ENCODE peak calls at places on chromosome 11, in seven cellular contexts. One of them, this sample, is unnamed.
A peak's percentile ranks its signal among the peaks of the same experiment; 100 is the strongest.

GRCh38 chr11:76248210-76248609 is 41.9 kb upstream of the WNT11 start:
- DNase-seq in naive B cell: no peak
- DNase-seq in Jurkat, Clone E6-1: no peak
- DNase-seq in GM03348: no peak
- DNase-seq in HTR-8/SVneo: no peak
- DNase-seq in GM23248: peak; percentile 32
- DNase-seq in activated CD4-positive, CD25-positive, alpha-beta regulatory T cell treated with anti-CD3 and anti-CD28 coated beads, Interleukin-2, amount 50 U/mL, for 16 hours: no peak
- DNase-seq in this sample: no peak

GRCh38 chr11:46711288-46711687 is 7.7 kb upstream of the F2 start:
- DNase-seq in naive B cell: no peak
- DNase-seq in Jurkat, Clone E6-1: no peak
- DNase-seq in GM03348: peak; percentile 32
- DNase-seq in HTR-8/SVneo: no peak
- DNase-seq in GM23248: peak; percentile 46
- DNase-seq in activated CD4-positive, CD25-positive, alpha-beta regulatory T cell treated with anti-CD3 and anti-CD28 coated beads, Interleukin-2, amount 50 U/mL, for 16 hours: no peak
- DNase-seq in this sample: no peak

GRCh38 chr11:126585388-126586302 is 230.2 kb downstream of the ST3GAL4 start:
- DNase-seq in naive B cell: no peak
- DNase-seq in Jurkat, Clone E6-1: no peak
- DNase-seq in GM03348: peak; percentile 93
- DNase-seq in HTR-8/SVneo: peak; percentile 75
- DNase-seq in GM23248: peak; percentile 97
- DNase-seq in activated CD4-positive, CD25-positive, alpha-beta regulatory T cell treated with anti-CD3 and anti-CD28 coated beads, Interleukin-2, amount 50 U/mL, for 16 hours: no peak
- DNase-seq in this sample: no peak

GRCh38 chr11:122271747-122272146 is 155.7 kb upstream of the BLID start:
- DNase-seq in naive B cell: no peak
- DNase-seq in Jurkat, Clone E6-1: no peak
- DNase-seq in GM03348: no peak
- DNase-seq in HTR-8/SVneo: no peak
- DNase-seq in GM23248: no peak
- DNase-seq in activated CD4-positive, CD25-positive, alpha-beta regulatory T cell treated with anti-CD3 and anti-CD28 coated beads, Interleukin-2, amount 50 U/mL, for 16 hours: no peak
- DNase-seq in this sample: no peak

GRCh38 chr11:122170815-122171475 is 54.9 kb upstream of the BLID start:
- DNase-seq in naive B cell: no peak
- DNase-seq in Jurkat, Clone E6-1: no peak
- DNase-seq in GM03348: peak; percentile 51
- DNase-seq in HTR-8/SVneo: no peak
- DNase-seq in GM23248: peak; percentile 96
- DNase-seq in activated CD4-positive, CD25-positive, alpha-beta regulatory T cell treated with anti-CD3 and anti-CD28 coated beads, Interleukin-2, amount 50 U/mL, for 16 hours: no peak
- DNase-seq in this sample: no peak

GRCh38 chr11:6862961-6863360 is at the start of gene OR10A2:
- DNase-seq in naive B cell: no peak
- DNase-seq in Jurkat, Clone E6-1: no peak
- DNase-seq in GM03348: peak; percentile 4
- DNase-seq in HTR-8/SVneo: no peak
- DNase-seq in GM23248: peak; percentile 59
- DNase-seq in activated CD4-positive, CD25-positive, alpha-beta regulatory T cell treated with anti-CD3 and anti-CD28 coated beads, Interleukin-2, amount 50 U/mL, for 16 hours: no peak
- DNase-seq in this sample: no peak

GRCh38 chr11:41201156-41201555 is 258.3 kb downstream of the LRRC4C start:
- DNase-seq in naive B cell: no peak
- DNase-seq in Jurkat, Clone E6-1: peak; percentile 21
- DNase-seq in GM03348: no peak
- DNase-seq in HTR-8/SVneo: peak; percentile 1
- DNase-seq in GM23248: peak; percentile 0
- DNase-seq in activated CD4-positive, CD25-positive, alpha-beta regulatory T cell treated with anti-CD3 and anti-CD28 coated beads, Interleukin-2, amount 50 U/mL, for 16 hours: no peak
- DNase-seq in this sample: peak; percentile 26

GRCh38 chr11:102599642-102600261 is 25.4 kb downstream of the MMP20 start:
- DNase-seq in naive B cell: no peak
- DNase-seq in Jurkat, Clone E6-1: no peak
- DNase-seq in GM03348: peak; percentile 79
- DNase-seq in HTR-8/SVneo: peak; percentile 90
- DNase-seq in GM23248: peak; percentile 95
- DNase-seq in activated CD4-positive, CD25-positive, alpha-beta regulatory T cell treated with anti-CD3 and anti-CD28 coated beads, Interleukin-2, amount 50 U/mL, for 16 hours: no peak
- DNase-seq in this sample: no peak

GRCh38 chr11:35321532-35322320 is 97.6 kb downstream of the SLC1A2 start:
- DNase-seq in naive B cell: no peak
- DNase-seq in Jurkat, Clone E6-1: no peak
- DNase-seq in GM03348: peak; percentile 79
- DNase-seq in HTR-8/SVneo: no peak
- DNase-seq in GM23248: peak; percentile 97
- DNase-seq in activated CD4-positive, CD25-positive, alpha-beta regulatory T cell treated with anti-CD3 and anti-CD28 coated beads, Interleukin-2, amount 50 U/mL, for 16 hours: no peak
- DNase-seq in this sample: no peak

GRCh38 chr11:29978549-29978948 is 38.3 kb downstream of the KCNA4 start:
- DNase-seq in naive B cell: no peak
- DNase-seq in Jurkat, Clone E6-1: no peak
- DNase-seq in GM03348: no peak
- DNase-seq in HTR-8/SVneo: no peak
- DNase-seq in GM23248: no peak
- DNase-seq in activated CD4-positive, CD25-positive, alpha-beta regulatory T cell treated with anti-CD3 and anti-CD28 coated beads, Interleukin-2, amount 50 U/mL, for 16 hours: no peak
- DNase-seq in this sample: no peak

GRCh38 chr11:58968251-58968711 is 29.0 kb downstream of the GLYATL1 start:
- DNase-seq in naive B cell: no peak
- DNase-seq in Jurkat, Clone E6-1: no peak
- DNase-seq in GM03348: peak; percentile 7
- DNase-seq in HTR-8/SVneo: no peak
- DNase-seq in GM23248: no peak
- DNase-seq in activated CD4-positive, CD25-positive, alpha-beta regulatory T cell treated with anti-CD3 and anti-CD28 coated beads, Interleukin-2, amount 50 U/mL, for 16 hours: no peak
- DNase-seq in this sample: no peak

GRCh38 chr11:134040386-134041297 is 28.2 kb upstream of the JAM3 start:
- DNase-seq in naive B cell: no peak
- DNase-seq in Jurkat, Clone E6-1: no peak
- DNase-seq in GM03348: no peak
- DNase-seq in HTR-8/SVneo: no peak
- DNase-seq in GM23248: peak; percentile 28
- DNase-seq in activated CD4-positive, CD25-positive, alpha-beta regulatory T cell treated with anti-CD3 and anti-CD28 coated beads, Interleukin-2, amount 50 U/mL, for 16 hours: no peak
- DNase-seq in this sample: no peak

GRCh38 chr11:35141538-35141937 is 2.6 kb downstream of the CD44 start:
- DNase-seq in naive B cell: peak; percentile 50
- DNase-seq in Jurkat, Clone E6-1: no peak
- DNase-seq in GM03348: no peak
- DNase-seq in HTR-8/SVneo: no peak
- DNase-seq in GM23248: peak; percentile 66
- DNase-seq in activated CD4-positive, CD25-positive, alpha-beta regulatory T cell treated with anti-CD3 and anti-CD28 coated beads, Interleukin-2, amount 50 U/mL, for 16 hours: no peak
- DNase-seq in this sample: no peak

GRCh38 chr11:17543041-17543440 is 1.2 kb downstream of the USH1C start:
- DNase-seq in naive B cell: no peak
- DNase-seq in Jurkat, Clone E6-1: no peak
- DNase-seq in GM03348: no peak
- DNase-seq in HTR-8/SVneo: no peak
- DNase-seq in GM23248: no peak
- DNase-seq in activated CD4-positive, CD25-positive, alpha-beta regulatory T cell treated with anti-CD3 and anti-CD28 coated beads, Interleukin-2, amount 50 U/mL, for 16 hours: no peak
- DNase-seq in this sample: no peak

GRCh38 chr11:61259363-61259762 is 18.4 kb downstream of the PGA5 start:
- DNase-seq in naive B cell: no peak
- DNase-seq in Jurkat, Clone E6-1: no peak
- DNase-seq in GM03348: no peak
- DNase-seq in HTR-8/SVneo: no peak
- DNase-seq in GM23248: no peak
- DNase-seq in activated CD4-positive, CD25-positive, alpha-beta regulatory T cell treated with anti-CD3 and anti-CD28 coated beads, Interleukin-2, amount 50 U/mL, for 16 hours: no peak
- DNase-seq in this sample: no peak

GRCh38 chr11:95920460-95921105 is 3.3 kb downstream of the MTMR2 start:
- DNase-seq in naive B cell: no peak
- DNase-seq in Jurkat, Clone E6-1: no peak
- DNase-seq in GM03348: peak; percentile 50
- DNase-seq in HTR-8/SVneo: no peak
- DNase-seq in GM23248: peak; percentile 66
- DNase-seq in activated CD4-positive, CD25-positive, alpha-beta regulatory T cell treated with anti-CD3 and anti-CD28 coated beads, Interleukin-2, amount 50 U/mL, for 16 hours: no peak
- DNase-seq in this sample: no peak

GRCh38 chr11:128574576-128575011 is 12.8 kb downstream of the ETS1 start:
- DNase-seq in naive B cell: no peak
- DNase-seq in Jurkat, Clone E6-1: peak; percentile 28
- DNase-seq in GM03348: no peak
- DNase-seq in HTR-8/SVneo: no peak
- DNase-seq in GM23248: no peak
- DNase-seq in activated CD4-positive, CD25-positive, alpha-beta regulatory T cell treated with anti-CD3 and anti-CD28 coated beads, Interleukin-2, amount 50 U/mL, for 16 hours: no peak
- DNase-seq in this sample: no peak

GRCh38 chr11:5596611-5597201 is at the start of gene TRIM6:
- DNase-seq in naive B cell: no peak
- DNase-seq in Jurkat, Clone E6-1: no peak
- DNase-seq in GM03348: peak; percentile 78
- DNase-seq in HTR-8/SVneo: peak; percentile 56
- DNase-seq in GM23248: peak; percentile 66
- DNase-seq in activated CD4-positive, CD25-positive, alpha-beta regulatory T cell treated with anti-CD3 and anti-CD28 coated beads, Interleukin-2, amount 50 U/mL, for 16 hours: no peak
- DNase-seq in this sample: no peak

This sample was measured in OCI-LY7.